ENCODE peak calls at places on chromosomes 6 and 20, in four cellular contexts. W is NCI-H2171 treated with DMSO at 0.1 percent for 48 hours, C is ureter, V is AG10803. E is an unnamed sample.

GRCh38 chr6:157800420-157801237 is 22.4 kb upstream of the SNX9 start:
- DNase-seq in W (no peak), C (no peak), V (peak), E (no peak)

GRCh38 chr6:112413805-112414204 is 66.7 kb downstream of the RFPL4B start:
- DNase-seq in W (no peak), C (no peak), V (no peak), E (peak)

GRCh38 chr20:62342910-62343309 is 24.2 kb downstream of the LAMA5 start:
- DNase-seq in W (peak), C (no peak), V (no peak), E (no peak)

GRCh38 chr6:6236730-6237469 is 83.6 kb downstream of the F13A1 start:
- DNase-seq in W (no peak), C (no peak), V (no peak), E (no peak)

GRCh38 chr6:75751443-75751842 is 2.4 kb downstream of the MYO6 start:
- DNase-seq in W (no peak), C (no peak), V (peak), E (no peak)

GRCh38 chr20:39214778-39215177 is 252.6 kb downstream of the DHX35 start:
- DNase-seq in W (peak), C (no peak), V (no peak), E (no peak)

GRCh38 chr6:156928972-156929371 is 151.8 kb downstream of the ARID1B start:
- DNase-seq in W (no peak), C (no peak), V (no peak), E (no peak)

GRCh38 chr6:53411451-53411850 is 62.7 kb upstream of the ELOVL5 start:
- DNase-seq in W (no peak), C (no peak), V (peak), E (no peak)

GRCh38 chr6:14129572-14129971 is 12.0 kb downstream of the CD83 start:
- DNase-seq in W (peak), C (peak), V (peak), E (peak)

GRCh38 chr6:7765575-7766325 is 39.9 kb downstream of the BMP6 start:
- DNase-seq in W (no peak), C (no peak), V (peak), E (no peak)

GRCh38 chr20:21096321-21097043 is 9.7 kb downstream of the LINC00237 start:
- DNase-seq in W (peak), C (no peak), V (peak), E (peak)

E was measured in SW 1271.